ENCODE peak calls at places on chromosome 22, in seven cellular contexts. T, F, H, J, N, D and V are unnamed samples.

GRCh38 chr22:35299217-35299716 is 427 bp upstream of the TOM1 start:
- DNase-seq in T (no peak), F (no peak), H (no peak), J (no peak), N (peak; percentile 60), D (no peak), V (no peak)

GRCh38 chr22:36569999-36570398 is 41.0 kb upstream of the EIF3D start:
- DNase-seq in T (peak; percentile 29), F (no peak), H (peak; percentile 22), J (no peak), N (peak; percentile 76), D (no peak), V (no peak)

GRCh38 chr22:50274311-50274710 is 4.1 kb upstream of the MAPK11 start:
- DNase-seq in T (peak; percentile 38), F (peak; percentile 56), H (peak; percentile 29), J (no peak), N (peak; percentile 90), D (peak; percentile 66), V (no peak)

GRCh38 chr22:49827307-49827852 is 293 bp downstream of the BRD1 start:
- DNase-seq in T (no peak), F (no peak), H (peak; percentile 78), J (no peak), N (peak; percentile 77), D (no peak), V (no peak)

GRCh38 chr22:28940441-28940840 is 57.1 kb downstream of the ZNRF3 start:
- DNase-seq in T (no peak), F (no peak), H (no peak), J (no peak), N (no peak), D (no peak), V (no peak)

GRCh38 chr22:31897842-31898241 is 46.5 kb upstream of the YWHAH start:
- DNase-seq in T (no peak), F (no peak), H (no peak), J (no peak), N (no peak), D (no peak), V (no peak)

GRCh38 chr22:28232231-28232630 is 313.2 kb upstream of the PITPNB start:
- DNase-seq in T (no peak), F (no peak), H (no peak), J (no peak), N (no peak), D (no peak), V (no peak)

GRCh38 chr22:17753401-17753989 is 20.8 kb downstream of the BID start:
- DNase-seq in T (no peak), F (no peak), H (no peak), J (no peak), N (no peak), D (no peak), V (no peak)

GRCh38 chr22:49261616-49262015 is 566.1 kb downstream of the BRD1 start:
- DNase-seq in T (no peak), F (no peak), H (no peak), J (no peak), N (no peak), D (no peak), V (no peak)

GRCh38 chr22:27716074-27716473 is 85.5 kb downstream of the MN1 start:
- DNase-seq in T (no peak), F (no peak), H (no peak), J (no peak), N (no peak), D (no peak), V (no peak)

GRCh38 chr22:23248583-23248982 is 68.3 kb downstream of the BCR start:
- DNase-seq in T (no peak), F (no peak), H (peak; percentile 79), J (no peak), N (no peak), D (no peak), V (peak; percentile 68)

GRCh38 chr22:44164031-44164430 is 16.7 kb upstream of the PARVG start:
- DNase-seq in T (no peak), F (no peak), H (no peak), J (no peak), N (no peak), D (no peak), V (no peak)

GRCh38 chr22:26709617-26710390 is 52.4 kb downstream of the MIAT start:
- DNase-seq in T (no peak), F (no peak), H (no peak), J (no peak), N (no peak), D (no peak), V (no peak)

GRCh38 chr22:27345681-27346080 is 455.9 kb downstream of the MN1 start:
- DNase-seq in T (no peak), F (no peak), H (no peak), J (no peak), N (no peak), D (no peak), V (no peak)

GRCh38 chr22:22380098-22381030 is 128.2 kb downstream of the ZNF280B start:
- DNase-seq in T (no peak), F (no peak), H (peak; percentile 91), J (no peak), N (peak; percentile 35), D (peak; percentile 61), V (peak; percentile 31)

GRCh38 chr22:37427128-37427710 is at the start of gene ELFN2:
- DNase-seq in T (peak; percentile 22), F (no peak), H (peak; percentile 18), J (no peak), N (peak; percentile 81), D (no peak), V (peak; percentile 88)

GRCh38 chr22:50569041-50569459 is 6.3 kb upstream of the SYCE3 start:
- DNase-seq in T (no peak), F (no peak), H (no peak), J (peak; percentile 57), N (no peak), D (peak; percentile 43), V (no peak)

GRCh38 chr22:35258144-35258988 is 1.1 kb downstream of the HMGXB4 start:
- DNase-seq in T (peak; percentile 5), F (no peak), H (peak; percentile 16), J (no peak), N (peak; percentile 48), D (peak; percentile 17), V (no peak)

GRCh38 chr22:28710889-28711285 is 30.7 kb downstream of the CHEK2 start:
- DNase-seq in T (no peak), F (no peak), H (no peak), J (no peak), N (peak; percentile 34), D (no peak), V (no peak)

GRCh38 chr22:50445071-50445879 is 29.6 kb downstream of the SBF1 start:
- DNase-seq in T (no peak), F (peak; percentile 14), H (no peak), J (no peak), N (peak; percentile 43), D (no peak), V (peak; percentile 75)

DNA sequence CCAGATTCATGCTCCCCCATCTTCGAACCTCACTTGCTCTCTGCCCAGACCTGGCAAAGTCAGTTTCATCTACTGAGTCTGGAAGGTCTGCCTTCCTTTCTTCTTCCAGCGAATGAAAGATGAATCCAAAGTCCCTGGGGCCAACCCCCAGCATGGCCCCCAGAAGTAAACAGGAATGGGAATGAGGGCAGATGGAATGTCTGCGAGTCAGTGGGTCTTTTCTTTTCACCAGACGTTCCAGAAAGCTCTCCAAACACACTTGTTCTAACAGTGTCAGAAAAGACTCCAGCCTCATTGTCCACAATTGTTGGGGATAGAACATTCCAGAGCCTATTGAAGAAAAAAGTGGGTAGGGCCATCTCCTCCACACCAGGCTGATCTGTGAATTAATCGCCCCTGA is 28.6 kb downstream of the RIBC2 start:
- DNase-seq in T (no peak), F (no peak), H (no peak), J (no peak), N (no peak), D (no peak), V (no peak)
- TF ChIP-seq EP300 in T (no peak), F (no peak), H (no peak), J (no peak), N (no peak), D (no peak), V (no peak)

GRCh38 chr22:30038219-30038618 is 42.0 kb upstream of the HORMAD2 start:
- DNase-seq in T (no peak), F (no peak), H (no peak), J (no peak), N (no peak), D (no peak), V (no peak)
- TF ChIP-seq EP300 in T (no peak), F (no peak), H (no peak), J (no peak), N (no peak), D (no peak), V (no peak)

GRCh38 chr22:25402501-25403283 is 161.8 kb upstream of the GRK3 start:
- DNase-seq in T (no peak), F (peak; percentile 58), H (no peak), J (peak; percentile 70), N (no peak), D (peak; percentile 35), V (no peak)
- TF ChIP-seq EP300 in T (no peak), F (no peak), H (no peak), J (no peak), N (no peak), D (no peak), V (no peak)

GRCh38 chr22:20107951-20108756 is 7.8 kb upstream of the RANBP1 start:
- DNase-seq in T (no peak), F (no peak), H (no peak), J (no peak), N (no peak), D (no peak), V (no peak)
- TF ChIP-seq EP300 in T (no peak), F (no peak), H (no peak), J (no peak), N (no peak), D (no peak), V (no peak)

GRCh38 chr22:39365406-39365782 is 15.6 kb downstream of the SYNGR1 start:
- DNase-seq in T (no peak), F (no peak), H (no peak), J (no peak), N (no peak), D (no peak), V (no peak)

GRCh38 chr22:39367040-39367439 is 17.2 kb downstream of the SYNGR1 start:
- DNase-seq in T (no peak), F (no peak), H (no peak), J (no peak), N (no peak), D (no peak), V (no peak)

GRCh38 chr22:39369186-39369585 is 19.4 kb downstream of the SYNGR1 start:
- DNase-seq in T (no peak), F (no peak), H (no peak), J (no peak), N (no peak), D (no peak), V (no peak)

GRCh38 chr22:39364646-39365405 is 15.0 kb downstream of the SYNGR1 start:
- DNase-seq in T (no peak), F (no peak), H (no peak), J (no peak), N (no peak), D (no peak), V (no peak)

GRCh38 chr22:39368402-39368801 is 18.6 kb downstream of the SYNGR1 start:
- DNase-seq in T (no peak), F (no peak), H (no peak), J (no peak), N (no peak), D (no peak), V (no peak)
- TF ChIP-seq EP300 in T (no peak), F (no peak), H (no peak), J (no peak), N (no peak), D (no peak), V (no peak)